ENCODE peak calls at places on chromosomes 5 and 9, in five cellular contexts. G, P, V, I and C are unnamed samples.
A peak's percentile ranks its signal among the peaks of the same experiment; 100 is the strongest.

GRCh38 chr5:169610606-169611005 is 26.5 kb upstream of the DOCK2 start:
- DNase-seq in P (no peak), G (peak; percentile 14), V (no peak), I (no peak), C (peak; percentile 39)

GRCh38 chr5:122126711-122127385 is 2.5 kb upstream of the ZNF474 start:
- DNase-seq in V (no peak), I (no peak), P (no peak), G (no peak), C (peak; percentile 30)

GRCh38 chr9:109894921-109895758 is 115.1 kb downstream of the PALM2AKAP2 start:
- DNase-seq in V (no peak), I (no peak), G (no peak), P (peak; percentile 68), C (peak; percentile 89)

GRCh38 chr5:115246361-115246991 is 16.2 kb downstream of the PGGT1B start:
- DNase-seq in I (peak; percentile 42), G (peak; percentile 23), P (peak; percentile 7), V (peak; percentile 20), C (peak; percentile 48)

GRCh38 chr9:33950371-33950770 is 98.3 kb downstream of the UBAP2 start:
- DNase-seq in V (no peak), G (no peak), I (no peak), P (no peak), C (peak; percentile 17)

GRCh38 chr9:116549061-116549664 is 137.9 kb upstream of the TRIM32 start:
- DNase-seq in V (no peak), P (no peak), I (no peak), G (peak; percentile 89), C (peak; percentile 97)

GRCh38 chr9:127083598-127083997 is 38.8 kb downstream of the ANGPTL2 start:
- DNase-seq in P (no peak), G (no peak), I (no peak), V (no peak), C (peak; percentile 13)

GRCh38 chr5:2750026-2750757 is 1.3 kb downstream of the IRX2 start:
- DNase-seq in P (no peak), V (no peak), G (no peak), I (no peak), C (no peak)

GRCh38 chr9:76615149-76615548 is 149.1 kb upstream of the PCA3 start:
- DNase-seq in P (no peak), I (no peak), V (no peak), G (no peak), C (peak; percentile 21)

GRCh38 chr5:136032564-136032963 is 3.8 kb downstream of the TGFBI start:
- DNase-seq in V (no peak), G (peak; percentile 69), P (no peak), I (no peak), C (peak; percentile 86)

GRCh38 chr5:43316421-43316820 is 3.2 kb upstream of the HMGCS1 start:
- DNase-seq in G (no peak), I (no peak), P (no peak), V (no peak), C (no peak)

GRCh38 chr5:146441896-146442295 is 5.2 kb upstream of the TCERG1 start:
- DNase-seq in V (no peak), P (no peak), I (no peak), G (no peak), C (peak; percentile 36)

GRCh38 chr9:131627846-131628820 is 82.8 kb downstream of the PRRT1B start:
- DNase-seq in V (no peak), I (no peak), P (no peak), G (no peak), C (peak; percentile 71)

GRCh38 chr5:110048508-110048907 is 358.8 kb downstream of the MAN2A1 start:
- DNase-seq in V (no peak), I (no peak), G (no peak), P (no peak), C (no peak)

GRCh38 chr5:84274585-84275468 is 109.9 kb downstream of the EDIL3 start:
- DNase-seq in I (peak; percentile 22), G (peak; percentile 38), P (no peak), V (no peak), C (peak; percentile 28)

GRCh38 chr5:111379391-111379816 is 132.9 kb downstream of the STARD4 start:
- DNase-seq in I (peak; percentile 11), P (no peak), V (no peak), G (no peak), C (no peak)

GRCh38 chr9:35448511-35448910 is 41.4 kb upstream of the RUSC2 start:
- DNase-seq in I (no peak), G (no peak), P (no peak), V (no peak), C (no peak)

GRCh38 chr9:35452481-35452880 is 37.4 kb upstream of the RUSC2 start:
- DNase-seq in I (no peak), G (peak; percentile 14), V (no peak), P (no peak), C (no peak)
- TF ChIP-seq RCOR1 in I (no peak), G (no peak), V (no peak), P (no peak), C (no peak)

GRCh38 chr9:79551999-79552398 is 19.8 kb upstream of the TLE4 start:
- DNase-seq in V (no peak), P (no peak), I (no peak), G (no peak), C (no peak)
- TF ChIP-seq SMC3 in V (no peak), P (no peak), I (no peak), G (no peak), C (no peak)

DNA sequence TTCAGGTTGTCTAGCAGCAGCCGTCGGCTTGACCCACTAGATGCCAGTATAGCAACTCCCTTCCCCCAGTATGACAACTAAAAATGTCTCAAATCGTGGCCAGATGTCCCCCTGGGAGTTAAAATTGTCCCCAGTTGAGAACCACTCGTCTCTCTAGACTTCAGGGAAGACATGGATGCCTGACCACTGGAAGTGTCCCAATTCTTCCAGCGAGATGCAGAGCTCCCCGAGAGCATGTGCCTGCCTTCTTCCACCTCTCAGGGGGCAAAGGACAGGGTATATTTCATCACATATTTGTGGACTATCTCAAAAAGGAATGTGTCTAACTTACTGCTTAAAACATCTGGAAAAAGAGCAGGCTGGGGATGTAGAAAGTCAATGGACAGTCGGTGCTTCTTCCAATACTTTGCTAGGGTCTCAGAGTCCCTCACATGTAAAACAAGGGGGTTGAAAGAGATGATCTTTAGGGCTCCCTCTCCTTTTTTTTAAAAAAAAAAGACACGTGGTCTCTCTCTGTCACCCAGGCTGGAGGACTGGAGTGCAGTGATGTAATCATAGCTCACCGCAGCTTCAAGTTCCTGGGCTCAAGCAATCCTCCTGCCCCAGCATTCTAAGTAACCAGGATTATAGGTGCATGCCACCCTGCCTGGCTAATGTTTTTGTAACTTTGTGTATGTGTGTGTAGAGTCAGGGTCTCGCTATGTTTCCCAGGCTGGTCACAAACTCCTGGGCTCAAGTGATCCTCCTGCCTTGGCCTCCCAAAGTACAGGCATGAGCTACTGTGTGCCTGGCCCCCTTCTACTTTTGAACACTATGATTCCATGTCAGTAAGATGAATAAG is 190.6 kb downstream of the DAB2IP start:
- DNase-seq in G (no peak), P (no peak), V (no peak), I (no peak), C (peak; percentile 73)
- TF ChIP-seq RCOR1 in G (no peak), P (no peak), V (no peak), I (no peak), C (no peak)

GRCh38 chr5:155459889-155460500 is 446.4 kb downstream of the KIF4B start:
- DNase-seq in V (no peak), I (no peak), P (no peak), G (no peak), C (no peak)

GRCh38 chr5:155455791-155456514 is 442.4 kb downstream of the KIF4B start:
- DNase-seq in V (no peak), P (no peak), G (no peak), I (no peak), C (no peak)

DNA sequence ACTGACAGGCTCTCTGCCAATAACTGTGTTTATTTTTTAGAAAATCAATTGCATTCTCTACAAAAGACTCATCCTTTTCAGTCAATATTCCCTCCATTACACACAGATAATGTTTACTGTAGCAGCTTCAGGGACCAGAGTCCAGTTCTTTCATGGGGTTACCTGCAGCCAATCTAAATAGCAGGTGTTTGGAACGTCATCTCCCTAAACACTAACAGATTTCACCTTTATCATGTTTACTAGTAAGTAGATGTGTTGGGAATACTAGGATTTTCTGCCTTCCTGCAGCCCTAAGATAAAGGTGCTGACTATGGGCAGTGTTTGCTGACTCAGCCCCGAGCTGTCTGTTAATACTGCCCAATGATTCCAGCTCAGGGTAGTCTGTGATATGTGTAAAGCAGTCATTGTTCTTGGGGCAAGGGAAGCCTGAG is 447.0 kb downstream of the KIF4B start:
- DNase-seq in I (no peak), G (no peak), V (no peak), P (no peak), C (no peak)
- TF ChIP-seq SMC3 in I (no peak), G (no peak), V (no peak), P (no peak), C (no peak)